ENCODE peak calls at places on chromosomes 7 and 10, in five cellular contexts. V is neural progenitor cell, U is astrocyte, X is AG20443, L is tibial nerve. H is an unnamed sample.

GRCh38 chr10:28728396-28728795 is 51.1 kb downstream of the BAMBI start:
- DNase-seq in V (no peak), U (no peak), X (no peak), L (no peak), H (no peak)

GRCh38 chr10:106947643-106948042 is 216.9 kb downstream of the SORCS1 start:
- DNase-seq in V (no peak), U (no peak), X (no peak), L (no peak), H (no peak)

GRCh38 chr7:104458875-104459274 is 130.5 kb downstream of the LHFPL3 start:
- DNase-seq in V (no peak), U (no peak), X (no peak), L (no peak), H (no peak)

GRCh38 chr10:33901166-33901565 is 566.7 kb upstream of the NRP1 start:
- DNase-seq in V (no peak), U (peak), X (peak), L (peak), H (no peak)

GRCh38 chr10:116683061-116683601 is 59.2 kb downstream of the HSPA12A start:
- DNase-seq in V (no peak), U (no peak), X (no peak), L (no peak), H (no peak)

GRCh38 chr7:105689093-105689819 is 108.0 kb upstream of the EFCAB10 start:
- DNase-seq in V (peak), U (no peak), X (no peak), L (no peak), H (no peak)

GRCh38 chr7:120164-120555 is 72.2 kb upstream of the FAM20C start:
- DNase-seq in V (no peak), U (no peak), X (no peak), L (no peak), H (no peak)

GRCh38 chr10:17689137-17689536 is 45.2 kb downstream of the STAM start:
- DNase-seq in V (no peak), U (no peak), X (no peak), L (no peak), H (no peak)

GRCh38 chr7:31465285-31465684 is 48.6 kb upstream of the ITPRID1 start:
- DNase-seq in V (no peak), U (no peak), X (no peak), L (peak), H (no peak)

GRCh38 chr7:140526214-140526613 is 46.9 kb upstream of the MKRN1 start:
- DNase-seq in V (no peak), U (no peak), X (no peak), L (no peak), H (no peak)

GRCh38 chr10:11863353-11864105 is 40.4 kb downstream of the PROSER2 start:
- DNase-seq in V (no peak), U (no peak), X (no peak), L (no peak), H (no peak)

GRCh38 chr7:131173148-131173890 is 154.4 kb upstream of the MKLN1 start:
- DNase-seq in V (no peak), U (peak), X (no peak), L (no peak), H (peak)

GRCh38 chr7:107118109-107118900 is 50.5 kb upstream of the HBP1 start:
- DNase-seq in V (no peak), U (peak), X (no peak), L (no peak), H (no peak)

GRCh38 chr7:156832195-156832877 is 60.6 kb downstream of the LMBR1 start:
- DNase-seq in V (no peak), U (no peak), X (no peak), L (no peak), H (no peak)

GRCh38 chr10:91796332-91797076 is 1.7 kb upstream of the TNKS2 start:
- DNase-seq in V (peak), U (no peak), X (peak), L (no peak), H (no peak)

GRCh38 chr10:70690584-70690983 is 18.3 kb downstream of the ADAMTS14 start:
- DNase-seq in V (no peak), U (no peak), X (no peak), L (no peak), H (no peak)

H was measured in HTR-8/SVneo.